ENCODE peak calls at places on chromosomes 13 and 19, in six cellular contexts. G is activated B cell treated with CpG ODN at 0.5 μM for 24 hours, A is cardiac muscle cell, X is left ventricle myocardium inferior, R is breast epithelium, L is WTC11. J is an unnamed sample.

GRCh38 chr13:29548722-29549446 is 46.6 kb downstream of the SLC7A1 start:
- DNase-seq in A (peak), L (no peak), X (no peak), R (no peak), G (no peak), J (no peak)

GRCh38 chr19:35404879-35405622 is 34.2 kb downstream of the GPR42 start:
- DNase-seq in X (no peak), R (no peak), L (no peak), G (no peak), A (peak), J (no peak)

GRCh38 chr19:15432629-15433518 is 14.1 kb upstream of the AKAP8L start:
- DNase-seq in A (peak), X (peak), R (peak), G (peak), L (peak), J (peak)

GRCh38 chr13:102907016-102907756 is 61.4 kb downstream of the ERCC5 start:
- DNase-seq in G (no peak), R (no peak), L (no peak), X (no peak), A (peak), J (no peak)

GRCh38 chr13:42907745-42908144 is 84.3 kb downstream of the EPSTI1 start:
- DNase-seq in R (no peak), G (no peak), A (no peak), L (no peak), X (no peak), J (no peak)

GRCh38 chr13:24214528-24214927 is 54.0 kb downstream of the SPATA13 start:
- DNase-seq in X (no peak), G (no peak), A (no peak), L (no peak), R (no peak), J (no peak)

GRCh38 chr13:40974460-40975407 is 44.4 kb downstream of the ELF1 start:
- DNase-seq in X (no peak), G (no peak), R (no peak), A (peak), L (no peak), J (no peak)

GRCh38 chr19:44737238-44738160 is 11.0 kb upstream of the BCL3 start:
- DNase-seq in G (no peak), X (no peak), R (no peak), A (peak), L (no peak), J (no peak)

GRCh38 chr19:46696052-46696451 is 20.9 kb downstream of the PRKD2 start:
- DNase-seq in X (no peak), G (no peak), A (no peak), L (no peak), R (no peak), J (no peak)

GRCh38 chr19:44717603-44718002 is 18.7 kb downstream of the CEACAM16 start:
- DNase-seq in L (no peak), G (no peak), X (no peak), R (no peak), A (no peak), J (no peak)

GRCh38 chr19:48403606-48404005 is 10.1 kb downstream of the GRIN2D start:
- DNase-seq in R (no peak), L (peak), G (no peak), X (no peak), A (peak), J (no peak)

GRCh38 chr19:32816555-32817099 is 52.9 kb downstream of the SLC7A9 start:
- DNase-seq in G (no peak), A (no peak), L (peak), X (no peak), R (no peak), J (no peak)

GRCh38 chr19:50797429-50798115 is 7.4 kb downstream of the ACP4 start:
- DNase-seq in X (no peak), G (no peak), A (no peak), R (no peak), L (no peak), J (no peak)

GRCh38 chr19:13795595-13796300 is 505 bp downstream of the ZSWIM4 start:
- DNase-seq in A (peak), G (no peak), X (no peak), R (no peak), L (peak), J (peak)

GRCh38 chr19:9848060-9848459 is 12.9 kb downstream of the PIN1 start:
- DNase-seq in X (no peak), L (peak), R (no peak), A (no peak), G (no peak), J (no peak)

GRCh38 chr19:3398114-3398899 is 31.9 kb downstream of the NFIC start:
- DNase-seq in R (peak), X (peak), L (peak), A (peak), G (no peak), J (peak)

GRCh38 chr13:28531195-28531955 is 36.4 kb upstream of the FLT1 start:
- DNase-seq in L (peak), R (no peak), A (peak), G (no peak), X (peak), J (no peak)

GRCh38 chr13:112958127-112958989 is 10.7 kb upstream of the MCF2L start:
- DNase-seq in G (no peak), X (no peak), A (no peak), R (no peak), L (no peak), J (no peak)

GRCh38 chr13:105972306-105972721 is 563.1 kb downstream of the EFNB2 start:
- DNase-seq in R (no peak), G (no peak), L (no peak), X (no peak), A (no peak), J (no peak)

GRCh38 chr13:20460744-20461143 is 64.9 kb downstream of the CRYL1 start:
- DNase-seq in L (no peak), A (no peak), R (no peak), X (no peak), G (no peak), J (no peak)

GRCh38 chr19:7199613-7200533 is 94.3 kb downstream of the INSR start:
- DNase-seq in G (no peak), L (no peak), X (no peak), R (no peak), A (no peak), J (no peak)

GRCh38 chr19:40513741-40514315 is 47.0 kb downstream of the SPTBN4 start:
- DNase-seq in L (no peak), G (no peak), R (no peak), X (no peak), A (no peak), J (no peak)

DNA sequence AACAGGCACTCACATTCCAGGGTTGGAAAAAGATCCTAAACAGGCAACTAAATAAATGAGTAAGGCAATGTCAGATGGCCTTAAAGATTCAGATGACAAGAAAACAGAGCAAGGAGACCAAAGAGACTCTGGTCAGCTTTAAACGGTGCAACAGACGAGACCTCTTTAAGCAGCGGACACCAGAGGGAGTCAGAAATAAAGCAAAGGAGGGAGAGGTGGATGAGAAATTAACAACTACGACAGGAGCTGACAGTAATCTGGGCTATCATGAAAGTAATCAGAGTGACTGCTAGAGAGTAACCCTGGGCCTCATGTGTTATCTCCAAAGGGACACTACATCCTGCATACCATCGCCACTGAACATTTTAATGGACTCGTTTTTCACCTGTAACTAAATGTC is 1.1 kb downstream of the ZNF550 start:
- DNase-seq in X (no peak), L (no peak), A (peak), G (no peak), R (no peak), J (no peak)
- TF ChIP-seq CTCF in X (peak), L (no peak), A (peak), G (no peak), R (no peak), J (no peak)

GRCh38 chr13:27406178-27406939 is 18.1 kb upstream of the GTF3A start:
- DNase-seq in R (no peak), A (peak), G (no peak), L (no peak), X (no peak), J (no peak)
- TF ChIP-seq CTCF in R (peak), A (peak), G (no peak), L (no peak), X (peak), J (peak)

GRCh38 chr13:49495783-49496762 is at the start of gene PHF11:
- DNase-seq in R (peak), X (peak), G (peak), L (peak), A (peak), J (peak)
- TF ChIP-seq CTCF in R (no peak), X (peak), G (no peak), L (no peak), A (no peak), J (peak)

GRCh38 chr19:43639507-43640423 is at the start of gene CADM4:
- DNase-seq in R (peak), L (peak), A (no peak), G (peak), X (peak), J (peak)
- TF ChIP-seq CTCF in R (no peak), L (no peak), A (no peak), G (no peak), X (no peak), J (no peak)

GRCh38 chr13:97338571-97338970 is 95.4 kb upstream of the RAP2A start:
- DNase-seq in G (no peak), X (no peak), A (no peak), L (no peak), R (no peak), J (no peak)
- TF ChIP-seq CTCF in G (no peak), X (no peak), A (no peak), L (no peak), R (no peak), J (no peak)

GRCh38 chr13:99528547-99528946 is 27.3 kb downstream of the TM9SF2 start:
- DNase-seq in R (no peak), A (peak), G (no peak), X (no peak), L (no peak), J (no peak)
- TF ChIP-seq CTCF in R (no peak), A (peak), G (no peak), X (peak), L (no peak), J (no peak)

GRCh38 chr19:12202250-12202649 is 39.4 kb downstream of the ZNF136 start:
- DNase-seq in X (peak), R (peak), A (peak), G (peak), L (peak), J (no peak)
- TF ChIP-seq CTCF in X (peak), R (peak), A (peak), G (no peak), L (peak), J (no peak)

GRCh38 chr13:94123543-94123942 is 355.9 kb downstream of the DCT start:
- DNase-seq in A (no peak), G (no peak), R (no peak), L (no peak), X (no peak), J (no peak)

GRCh38 chr13:94121686-94122085 is 357.8 kb downstream of the DCT start:
- DNase-seq in A (peak), G (no peak), X (no peak), R (no peak), L (no peak), J (no peak)

GRCh38 chr13:94120878-94121277 is 358.6 kb downstream of the DCT start:
- DNase-seq in R (no peak), L (no peak), X (no peak), G (no peak), A (no peak), J (no peak)

GRCh38 chr13:94122300-94122699 is 357.2 kb downstream of the DCT start:
- DNase-seq in X (no peak), G (no peak), R (no peak), A (no peak), L (no peak), J (no peak)

GRCh38 chr13:94119360-94119936 is 360.0 kb downstream of the DCT start:
- DNase-seq in X (no peak), R (no peak), L (no peak), G (no peak), A (no peak), J (no peak)
- TF ChIP-seq CTCF in X (no peak), R (no peak), L (no peak), G (no peak), A (no peak), J (no peak)

GRCh38 chr13:109148243-109148642 is 518.8 kb downstream of the MYO16 start:
- DNase-seq in R (no peak), X (no peak), A (peak), G (no peak), L (no peak), J (no peak)

GRCh38 chr13:109146912-109147624 is 517.7 kb downstream of the MYO16 start:
- DNase-seq in X (no peak), L (no peak), R (no peak), A (peak), G (no peak), J (no peak)

GRCh38 chr13:109144693-109145437 is 515.5 kb downstream of the MYO16 start:
- DNase-seq in A (no peak), X (no peak), R (no peak), G (no peak), L (no peak), J (no peak)

GRCh38 chr13:109146393-109146792 is 517.0 kb downstream of the MYO16 start:
- DNase-seq in G (no peak), R (no peak), X (no peak), L (no peak), A (no peak), J (no peak)

GRCh38 chr13:109145631-109146030 is 516.2 kb downstream of the MYO16 start:
- DNase-seq in X (no peak), G (no peak), A (peak), L (no peak), R (no peak), J (peak)
- TF ChIP-seq CTCF in X (peak), G (peak), A (peak), L (peak), R (peak), J (no peak)

DNA sequence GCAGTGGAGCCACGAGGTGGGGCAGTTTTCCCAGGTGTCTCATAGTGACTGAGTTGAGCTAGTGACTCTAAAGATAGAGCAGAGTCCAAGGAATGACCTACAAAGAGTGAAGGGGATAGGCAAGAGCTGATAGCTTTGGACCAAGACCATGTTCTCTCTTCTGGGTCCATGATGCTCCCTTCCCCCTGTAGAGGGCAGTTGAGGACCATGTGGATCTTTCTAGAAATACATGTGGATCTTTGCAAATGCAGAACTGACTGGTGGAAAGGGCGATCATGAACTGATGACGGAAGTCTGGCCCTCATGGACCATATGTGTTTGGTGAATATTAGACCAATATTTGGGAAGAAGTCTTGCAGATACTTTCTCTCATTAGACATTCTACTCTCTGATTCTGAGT is 6.9 kb downstream of the PSG1 start:
- DNase-seq in L (no peak), A (no peak), G (no peak), R (no peak), X (no peak), J (no peak)
- TF ChIP-seq CTCF in L (no peak), A (no peak), G (no peak), R (no peak), X (no peak), J (no peak)

J was measured in ovary.